ENCODE peak calls at places on chromosomes 11 and 22, in nine cellular contexts. U is cardiac fibroblast, Y is IMR-90, W is nephron progenitor cell, X is pancreas, F is Peyer's patch, I is endothelial cell, S is psoas muscle, R is astrocyte of the cerebellum. H is an unnamed sample.
A peak's percentile ranks its signal among the peaks of the same experiment; 100 is the strongest.

GRCh38 chr11:100671471-100671870 is 15.6 kb upstream of the ARHGAP42 start:
- DNase-seq in U (peak; percentile 13), Y (peak; percentile 44), W (no peak), X (no peak), F (no peak), I (no peak), S (no peak), R (no peak), H (no peak)

GRCh38 chr11:130168105-130168504 is 8.5 kb downstream of the ST14 start:
- DNase-seq in U (no peak), Y (peak; percentile 88), W (no peak), X (no peak), F (no peak), I (no peak), S (no peak), R (no peak), H (peak; percentile 27)

GRCh38 chr11:65618763-65619162 is 3.2 kb downstream of the PCNX3 start:
- DNase-seq in U (no peak), Y (no peak), W (no peak), X (no peak), F (no peak), I (no peak), S (no peak), R (no peak), H (no peak)

GRCh38 chr11:44011797-44012196 is 36.0 kb upstream of the ACCSL start:
- DNase-seq in U (no peak), Y (peak; percentile 66), W (no peak), X (no peak), F (no peak), I (no peak), S (no peak), R (no peak), H (peak; percentile 74)

GRCh38 chr22:33921576-33922181 is 1.4 kb upstream of the LARGE1 start:
- DNase-seq in U (peak; percentile 67), Y (peak; percentile 60), W (peak; percentile 87), X (peak; percentile 79), F (peak; percentile 46), I (peak; percentile 68), S (peak; percentile 75), R (no peak), H (peak; percentile 61)

GRCh38 chr22:35544189-35544588 is 3.6 kb downstream of the RASD2 start:
- DNase-seq in U (no peak), Y (no peak), W (no peak), X (no peak), F (no peak), I (no peak), S (no peak), R (no peak), H (no peak)

GRCh38 chr11:8735094-8735493 is 52.5 kb downstream of the RPL27A start:
- DNase-seq in U (no peak), Y (no peak), W (no peak), X (no peak), F (no peak), I (no peak), S (no peak), R (no peak), H (no peak)

GRCh38 chr11:103978588-103979580 is 57.6 kb upstream of the DDI1 start:
- DNase-seq in U (no peak), Y (peak; percentile 67), W (no peak), X (no peak), F (no peak), I (no peak), S (no peak), R (no peak), H (no peak)

GRCh38 chr11:15101072-15101701 is 13.5 kb upstream of the INSC start:
- DNase-seq in U (peak; percentile 81), Y (peak; percentile 73), W (peak; percentile 73), X (peak; percentile 82), F (peak; percentile 43), I (peak; percentile 72), S (peak; percentile 68), R (peak; percentile 57), H (peak; percentile 70)

GRCh38 chr11:22702022-22702421 is 35.6 kb downstream of the GAS2 start:
- DNase-seq in U (no peak), Y (no peak), W (no peak), X (no peak), F (no peak), I (no peak), S (no peak), R (no peak), H (no peak)

GRCh38 chr11:35932641-35933571 is 11.0 kb upstream of the LDLRAD3 start:
- DNase-seq in U (peak; percentile 33), Y (peak; percentile 48), W (no peak), X (no peak), F (no peak), I (no peak), S (no peak), R (no peak), H (peak; percentile 27)

GRCh38 chr11:64028398-64029115 is 7.2 kb upstream of the FLRT1 start:
- DNase-seq in U (peak; percentile 30), Y (no peak), W (peak; percentile 87), X (no peak), F (no peak), I (peak; percentile 65), S (no peak), R (no peak), H (no peak)

GRCh38 chr11:87030458-87031054 is 7.2 kb upstream of the TMEM135 start:
- DNase-seq in U (peak; percentile 8), Y (peak; percentile 18), W (no peak), X (no peak), F (no peak), I (no peak), S (no peak), R (no peak), H (no peak)

GRCh38 chr22:49619301-49619700 is 208.4 kb downstream of the BRD1 start:
- DNase-seq in U (no peak), Y (no peak), W (no peak), X (peak; percentile 52), F (no peak), I (no peak), S (no peak), R (no peak), H (no peak)

GRCh38 chr11:13717331-13717730 is 48.9 kb downstream of the FAR1 start:
- DNase-seq in U (peak; percentile 82), Y (peak; percentile 73), W (no peak), X (no peak), F (no peak), I (no peak), S (no peak), R (peak; percentile 29), H (peak; percentile 56)

DNA sequence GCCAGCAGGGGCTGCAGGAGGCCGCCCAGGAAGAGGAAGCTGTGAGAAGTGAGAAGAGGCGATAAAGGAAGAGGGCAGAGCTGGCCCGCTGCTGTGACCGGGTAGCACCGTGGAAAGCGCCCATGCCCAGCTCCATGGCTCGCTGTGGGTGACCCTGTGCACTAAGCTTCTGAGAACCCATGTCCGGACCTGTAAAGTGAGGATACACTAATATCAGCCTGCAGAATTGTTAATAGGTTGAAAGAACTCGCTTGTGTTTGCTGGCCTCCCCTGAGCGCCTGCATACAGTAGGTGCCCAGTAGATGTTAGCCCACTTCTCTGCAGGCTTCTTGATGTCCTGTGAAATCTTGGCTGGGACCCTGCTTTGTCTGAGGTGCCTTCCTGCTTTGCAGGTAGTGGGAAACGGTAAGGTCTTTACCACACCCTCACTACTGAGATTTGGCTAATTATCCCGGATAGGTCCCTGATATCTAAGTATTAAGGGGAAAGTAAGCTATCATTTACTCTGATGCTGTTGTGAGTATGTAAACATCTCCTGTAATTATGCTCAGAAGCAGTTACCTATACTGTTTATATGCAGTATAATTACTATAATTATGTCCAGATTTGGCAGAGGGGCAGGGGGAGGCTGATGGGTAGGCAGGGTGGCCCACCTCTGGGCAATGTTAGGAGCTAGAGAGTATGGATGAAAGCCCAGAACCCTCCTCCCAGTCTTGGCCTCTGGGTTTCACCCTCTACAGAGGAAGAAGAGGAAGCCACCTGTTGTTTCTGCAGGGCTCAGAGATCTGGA is 1.2 kb upstream of the ARRB1 start:
- DNase-seq in U (no peak), Y (no peak), W (no peak), X (peak; percentile 70), F (peak; percentile 59), I (peak; percentile 53), S (no peak), R (no peak), H (no peak)
- TF ChIP-seq CTCF in U (no peak), Y (no peak), W (no peak), X (no peak), F (no peak), I (no peak), S (no peak), R (no peak), H (no peak)

GRCh38 chr11:94740975-94741707 is 27.0 kb upstream of the AMOTL1 start:
- DNase-seq in U (peak; percentile 58), Y (peak; percentile 69), W (peak; percentile 40), X (peak; percentile 60), F (no peak), I (peak; percentile 15), S (peak; percentile 70), R (no peak), H (peak; percentile 67)
- TF ChIP-seq CTCF in U (peak; percentile 75), Y (peak; percentile 52), W (peak; percentile 43), X (peak; percentile 12), F (peak; percentile 20), I (peak; percentile 46), S (peak; percentile 54), R (peak; percentile 72), H (peak; percentile 71)

GRCh38 chr11:27039873-27040272 is 742 bp upstream of the BBOX1 start:
- DNase-seq in U (no peak), Y (no peak), W (no peak), X (no peak), F (no peak), I (no peak), S (no peak), R (no peak), H (no peak)
- TF ChIP-seq CTCF in U (no peak), Y (no peak), W (no peak), X (no peak), F (no peak), I (no peak), S (no peak), R (peak; percentile 21), H (no peak)

GRCh38 chr22:28019881-28020861 is 101.1 kb upstream of the PITPNB start:
- DNase-seq in U (peak; percentile 71), Y (peak; percentile 60), W (peak; percentile 90), X (peak; percentile 84), F (peak; percentile 56), I (peak; percentile 81), S (peak; percentile 90), R (no peak), H (peak; percentile 57)
- TF ChIP-seq CTCF in U (peak; percentile 96), Y (peak; percentile 89), W (peak; percentile 96), X (peak; percentile 92), F (peak; percentile 85), I (peak; percentile 95), S (peak; percentile 97), R (peak; percentile 97), H (peak; percentile 92)

DNA sequence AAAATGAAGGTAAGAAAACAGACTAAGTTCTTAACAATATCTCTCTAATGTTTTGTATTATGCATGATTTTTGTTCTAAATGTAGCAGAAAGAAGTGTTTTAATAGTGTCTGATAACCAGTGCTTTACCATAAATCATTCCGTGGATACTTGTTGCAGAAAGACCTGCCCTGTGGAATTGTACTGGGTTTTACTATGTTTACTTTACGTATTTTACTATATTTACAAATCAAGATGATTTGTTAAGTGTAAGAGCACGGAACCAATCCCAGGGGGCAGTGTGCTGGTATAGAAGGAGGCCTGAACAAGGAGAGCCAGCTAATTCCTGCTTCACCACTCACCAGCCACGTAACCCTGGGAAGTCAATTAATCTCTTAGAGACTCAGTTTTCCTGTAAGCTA is 1.4 kb downstream of the HTR3B start:
- DNase-seq in U (peak; percentile 22), Y (peak; percentile 51), W (peak; percentile 28), X (no peak), F (no peak), I (peak; percentile 35), S (no peak), R (no peak), H (peak; percentile 11)
- TF ChIP-seq CTCF in U (peak; percentile 10), Y (peak; percentile 30), W (no peak), X (no peak), F (no peak), I (peak; percentile 23), S (no peak), R (peak; percentile 9), H (no peak)

GRCh38 chr22:42614312-42615091 is at the start of gene POLDIP3:
- DNase-seq in U (peak; percentile 99), Y (peak; percentile 98), W (peak; percentile 99), X (peak; percentile 99), F (peak; percentile 99), I (peak; percentile 98), S (peak; percentile 100), R (peak; percentile 97), H (peak; percentile 98)
- TF ChIP-seq CTCF in U (peak; percentile 16), Y (peak; percentile 34), W (no peak), X (no peak), F (peak; percentile 29), I (no peak), S (no peak), R (peak; percentile 32), H (peak; percentile 35)

H was measured in AG10803.